ENCODE peak calls at places on chromosomes 3 and 15, in six cellular contexts. B is NCI-H1105; K is WTC11; E is stimulated activated CD4-positive, alpha-beta T cell treated with anti-CD3 and anti-CD28 coated beads, Interleukin-12 subunit alpha, Interleukin-12 subunit beta, amount 100 ng/mL, for 24 hours; G is head of caudate nucleus; Q is AG04449. Z is an unnamed sample.

GRCh38 chr3:179640469-179640868 is 12.4 kb upstream of the USP13 start:
- DNase-seq in B (no peak), K (no peak), E (no peak), G (no peak), Q (no peak), Z (no peak)

GRCh38 chr3:102006812-102007485 is 157.6 kb downstream of the NFKBIZ start:
- DNase-seq in B (peak; percentile 79), K (no peak), E (no peak), G (no peak), Q (peak; percentile 94), Z (no peak)

GRCh38 chr3:184099806-184100686 is 3.2 kb downstream of the HTR3E start:
- DNase-seq in B (no peak), K (no peak), E (no peak), G (no peak), Q (no peak), Z (no peak)

GRCh38 chr3:51710631-51711351 is 3.9 kb downstream of the GRM2 start:
- DNase-seq in B (no peak), K (peak; percentile 59), E (no peak), G (no peak), Q (no peak), Z (no peak)

GRCh38 chr3:25404569-25404968 is 23.5 kb upstream of the RARB start:
- DNase-seq in B (no peak), K (no peak), E (no peak), G (no peak), Q (no peak), Z (no peak)

GRCh38 chr3:170703121-170703588 is 117.3 kb upstream of the SLC7A14 start:
- DNase-seq in B (no peak), K (no peak), E (no peak), G (no peak), Q (peak; percentile 82), Z (no peak)

GRCh38 chr15:91491131-91491950 is 362.2 kb upstream of the SLCO3A1 start:
- DNase-seq in B (no peak), K (no peak), E (no peak), G (no peak), Q (no peak), Z (no peak)

GRCh38 chr15:35546581-35547381 is 816 bp upstream of the DPH6 start:
- DNase-seq in B (no peak), K (no peak), E (no peak), G (no peak), Q (no peak), Z (no peak)

GRCh38 chr3:38142959-38143358 is 4.5 kb downstream of the MYD88 start:
- DNase-seq in B (no peak), K (no peak), E (no peak), G (no peak), Q (no peak), Z (no peak)

GRCh38 chr15:37995461-37996347 is 61.3 kb downstream of the TMCO5A start:
- DNase-seq in B (no peak), K (no peak), E (no peak), G (no peak), Q (no peak), Z (no peak)

GRCh38 chr3:55658297-55659022 is 171.4 kb upstream of the WNT5A start:
- DNase-seq in B (peak; percentile 1), K (no peak), E (no peak), G (no peak), Q (no peak), Z (no peak)

GRCh38 chr15:35696767-35697231 is 150.8 kb upstream of the DPH6 start:
- DNase-seq in B (no peak), K (no peak), E (no peak), G (no peak), Q (no peak), Z (no peak)

GRCh38 chr3:55313701-55314100 is 173.4 kb downstream of the WNT5A start:
- DNase-seq in B (no peak), K (no peak), E (no peak), G (no peak), Q (no peak), Z (no peak)

GRCh38 chr3:9253327-9253726 is 3.9 kb upstream of the SRGAP3 start:
- DNase-seq in B (no peak), K (no peak), E (no peak), G (no peak), Q (no peak), Z (no peak)

GRCh38 chr15:78033864-78034263 is 43.6 kb downstream of the TBC1D2B start:
- DNase-seq in B (peak; percentile 42), K (no peak), E (no peak), G (no peak), Q (no peak), Z (peak; percentile 59)

GRCh38 chr15:91521996-91522395 is 331.5 kb upstream of the SLCO3A1 start:
- DNase-seq in B (no peak), K (no peak), E (no peak), G (no peak), Q (no peak), Z (no peak)

GRCh38 chr15:61228025-61228901 is 839 bp downstream of the RORA start:
- DNase-seq in B (no peak), K (peak; percentile 38), E (no peak), G (peak; percentile 22), Q (no peak), Z (no peak)

GRCh38 chr15:96316953-96317629 is 13.4 kb upstream of the NR2F2 start:
- DNase-seq in B (no peak), K (no peak), E (no peak), G (no peak), Q (no peak), Z (no peak)

GRCh38 chr3:49316696-49317457 is 23.0 kb downstream of the USP4 start:
- DNase-seq in B (no peak), K (no peak), E (no peak), G (no peak), Q (no peak), Z (no peak)

GRCh38 chr15:68418611-68419161 is 13.3 kb downstream of the ITGA11 start:
- DNase-seq in B (no peak), K (no peak), E (no peak), G (no peak), Q (no peak), Z (no peak)

GRCh38 chr3:197501879-197502620 is 53.7 kb downstream of the BDH1 start:
- DNase-seq in B (no peak), K (peak; percentile 81), E (peak; percentile 20), G (peak; percentile 70), Q (no peak), Z (no peak)

Z was measured in NCI-H748 treated with DMSO at 0.1 percent for 48 hours.